ENCODE peak calls at places on chromosome 7, in nine cellular contexts. C is retina, R is skeletal muscle cell, Z is tibial artery, X is NCI-H460, O is HCT116, W is breast epithelium, S is GF-D8, G is Right ventricle myocardium superior. V is an unnamed sample.

GRCh38 chr7:132343196-132343595 is 233.1 kb downstream of the PLXNA4 start:
- DNase-seq in Z (no peak), C (no peak), O (no peak), R (no peak), W (no peak), G (no peak), S (no peak), X (no peak), V (no peak)

GRCh38 chr7:32579776-32580175 is 84.5 kb downstream of the AVL9 start:
- DNase-seq in R (no peak), X (no peak), Z (no peak), W (no peak), G (no peak), C (no peak), O (no peak), S (no peak), V (no peak)

GRCh38 chr7:55365103-55365679 is at the start of gene LANCL2:
- DNase-seq in W (no peak), O (no peak), C (peak), G (no peak), X (no peak), R (no peak), Z (no peak), S (no peak), V (no peak)

GRCh38 chr7:159070422-159071148 is 74.1 kb downstream of the VIPR2 start:
- DNase-seq in W (no peak), S (no peak), R (no peak), O (no peak), G (no peak), C (no peak), Z (peak), X (no peak), V (peak)

GRCh38 chr7:44936322-44936721 is 42.5 kb downstream of the MYO1G start:
- DNase-seq in Z (peak), X (no peak), S (no peak), C (no peak), R (no peak), O (no peak), G (no peak), W (no peak), V (no peak)

GRCh38 chr7:130084037-130084875 is 13.9 kb downstream of the KLHDC10 start:
- DNase-seq in G (no peak), X (no peak), W (no peak), C (no peak), R (no peak), O (no peak), Z (no peak), S (no peak), V (no peak)

GRCh38 chr7:479115-479947 is 40.3 kb downstream of the PDGFA start:
- DNase-seq in W (peak), C (no peak), R (no peak), Z (peak), O (no peak), X (no peak), G (peak), S (no peak), V (peak)

GRCh38 chr7:110835209-110835608 is 255.7 kb upstream of the LRRN3 start:
- DNase-seq in X (no peak), C (no peak), S (no peak), G (no peak), R (no peak), W (no peak), Z (no peak), O (no peak), V (no peak)

GRCh38 chr7:17144313-17144712 is 154.1 kb upstream of the AHR start:
- DNase-seq in G (no peak), W (no peak), O (no peak), R (no peak), S (no peak), C (no peak), Z (no peak), X (no peak), V (no peak)

GRCh38 chr7:126727930-126728331 is 524.8 kb downstream of the GRM8 start:
- DNase-seq in W (no peak), R (no peak), S (no peak), X (peak), O (no peak), C (no peak), G (no peak), Z (no peak), V (no peak)

V was measured in aorta.